ENCODE peak calls at places on chromosomes 6 and 20, in four cellular contexts. One of them, this sample, is unnamed.

GRCh38 chr20:63175031-63175895 is 40.7 kb downstream of the YTHDF1 start:
- DNase-seq in HepG2: no peak
- DNase-seq in HCT116: no peak
- DNase-seq in H1: no peak
- DNase-seq in this sample: no peak

GRCh38 chr6:81130969-81131368 is 621.5 kb downstream of the TENT5A start:
- DNase-seq in HepG2: no peak
- DNase-seq in HCT116: no peak
- DNase-seq in H1: no peak
- DNase-seq in this sample: no peak

GRCh38 chr6:41051873-41052272 is 1.1 kb upstream of the APOBEC2 start:
- DNase-seq in HepG2: no peak
- DNase-seq in HCT116: no peak
- DNase-seq in H1: no peak
- DNase-seq in this sample: no peak

GRCh38 chr6:143408151-143408786 is 42.2 kb downstream of the ADAT2 start:
- DNase-seq in HepG2: no peak
- DNase-seq in HCT116: no peak
- DNase-seq in H1: no peak
- DNase-seq in this sample: no peak

GRCh38 chr6:94501546-94501945 is 1075.8 kb upstream of the MANEA start:
- DNase-seq in HepG2: peak
- DNase-seq in HCT116: no peak
- DNase-seq in H1: no peak
- DNase-seq in this sample: no peak

GRCh38 chr6:45026003-45026516 is 302.1 kb upstream of the RUNX2 start:
- DNase-seq in HepG2: peak
- DNase-seq in HCT116: no peak
- DNase-seq in H1: no peak
- DNase-seq in this sample: no peak

GRCh38 chr6:25337004-25337403 is 57.8 kb downstream of the CARMIL1 start:
- DNase-seq in HepG2: no peak
- DNase-seq in HCT116: no peak
- DNase-seq in H1: no peak
- DNase-seq in this sample: no peak

GRCh38 chr6:148846778-148847761 is 100.2 kb downstream of the UST start:
- DNase-seq in HepG2: no peak
- DNase-seq in HCT116: no peak
- DNase-seq in H1: no peak
- DNase-seq in this sample: no peak

GRCh38 chr20:40816039-40816352 is 127.0 kb upstream of the MAFB start:
- DNase-seq in HepG2: no peak
- DNase-seq in HCT116: no peak
- DNase-seq in H1: no peak
- DNase-seq in this sample: no peak

GRCh38 chr20:35598899-35599775 is 16.5 kb upstream of the SPAG4 start:
- DNase-seq in HepG2: no peak
- DNase-seq in HCT116: no peak
- DNase-seq in H1: no peak
- DNase-seq in this sample: no peak

GRCh38 chr6:6701864-6702263 is 113.3 kb downstream of the LY86 start:
- DNase-seq in HepG2: no peak
- DNase-seq in HCT116: no peak
- DNase-seq in H1: no peak
- DNase-seq in this sample: no peak

GRCh38 chr6:90123796-90124195 is 172.8 kb downstream of the BACH2 start:
- DNase-seq in HepG2: no peak
- DNase-seq in HCT116: no peak
- DNase-seq in H1: no peak
- DNase-seq in this sample: no peak

GRCh38 chr20:2248837-2249236 is 47.0 kb upstream of the TGM3 start:
- DNase-seq in HepG2: no peak
- DNase-seq in HCT116: no peak
- DNase-seq in H1: no peak
- DNase-seq in this sample: no peak

GRCh38 chr6:133609404-133610270 is 279.3 kb upstream of the TCF21 start:
- DNase-seq in HepG2: peak
- DNase-seq in HCT116: peak
- DNase-seq in H1: no peak
- DNase-seq in this sample: no peak

GRCh38 chr20:53950031-53950430 is 120.4 kb downstream of the BCAS1 start:
- DNase-seq in HepG2: no peak
- DNase-seq in HCT116: no peak
- DNase-seq in H1: peak
- DNase-seq in this sample: no peak

GRCh38 chr6:106547961-106548453 is 81.3 kb downstream of the RTN4IP1 start:
- DNase-seq in HepG2: peak
- DNase-seq in HCT116: no peak
- DNase-seq in H1: no peak
- DNase-seq in this sample: no peak

GRCh38 chr20:46647469-46647868 is 3.8 kb downstream of the SLC13A3 start:
- DNase-seq in HepG2: no peak
- DNase-seq in HCT116: no peak
- DNase-seq in H1: no peak
- DNase-seq in this sample: no peak

GRCh38 chr20:32521780-32522524 is 63.2 kb downstream of the NOL4L start:
- DNase-seq in HepG2: peak
- DNase-seq in HCT116: peak
- DNase-seq in H1: peak
- DNase-seq in this sample: peak

GRCh38 chr20:61535536-61535935 is 283.5 kb downstream of the CDH4 start:
- DNase-seq in HepG2: no peak
- DNase-seq in HCT116: no peak
- DNase-seq in H1: no peak
- DNase-seq in this sample: no peak

GRCh38 chr6:13286185-13286584 is 42.2 kb downstream of the TBC1D7 start:
- DNase-seq in HepG2: no peak
- DNase-seq in HCT116: no peak
- DNase-seq in H1: no peak
- DNase-seq in this sample: no peak

GRCh38 chr20:41142914-41143313 is 5.6 kb downstream of the PLCG1 start:
- DNase-seq in HepG2: no peak
- DNase-seq in HCT116: no peak
- DNase-seq in H1: no peak
- DNase-seq in this sample: no peak

GRCh38 chr6:88013015-88013414 is 34.6 kb upstream of the SPACA1 start:
- DNase-seq in HepG2: no peak
- DNase-seq in HCT116: no peak
- DNase-seq in H1: no peak
- DNase-seq in this sample: no peak

GRCh38 chr6:83055366-83055964 is 10.2 kb downstream of the UBE3D start:
- DNase-seq in HepG2: peak
- DNase-seq in HCT116: peak
- DNase-seq in H1: peak
- DNase-seq in this sample: peak
- TF ChIP-seq JUND in HepG2: no peak
- TF ChIP-seq JUND in HCT116: no peak
- TF ChIP-seq JUND in H1: no peak
- TF ChIP-seq JUND in this sample: no peak

GRCh38 chr20:48729538-48729937 is 98.3 kb downstream of the PREX1 start:
- DNase-seq in HepG2: no peak
- DNase-seq in HCT116: no peak
- DNase-seq in H1: no peak
- DNase-seq in this sample: no peak

GRCh38 chr20:48730977-48731376 is 96.8 kb downstream of the PREX1 start:
- DNase-seq in HepG2: no peak
- DNase-seq in HCT116: no peak
- DNase-seq in H1: no peak
- DNase-seq in this sample: no peak

GRCh38 chr20:48727226-48727625 is 100.6 kb downstream of the PREX1 start:
- DNase-seq in HepG2: no peak
- DNase-seq in HCT116: no peak
- DNase-seq in H1: no peak
- DNase-seq in this sample: no peak

GRCh38 chr20:48725589-48725991 is 102.2 kb downstream of the PREX1 start:
- DNase-seq in HepG2: no peak
- DNase-seq in HCT116: peak
- DNase-seq in H1: no peak
- DNase-seq in this sample: peak

DNA sequence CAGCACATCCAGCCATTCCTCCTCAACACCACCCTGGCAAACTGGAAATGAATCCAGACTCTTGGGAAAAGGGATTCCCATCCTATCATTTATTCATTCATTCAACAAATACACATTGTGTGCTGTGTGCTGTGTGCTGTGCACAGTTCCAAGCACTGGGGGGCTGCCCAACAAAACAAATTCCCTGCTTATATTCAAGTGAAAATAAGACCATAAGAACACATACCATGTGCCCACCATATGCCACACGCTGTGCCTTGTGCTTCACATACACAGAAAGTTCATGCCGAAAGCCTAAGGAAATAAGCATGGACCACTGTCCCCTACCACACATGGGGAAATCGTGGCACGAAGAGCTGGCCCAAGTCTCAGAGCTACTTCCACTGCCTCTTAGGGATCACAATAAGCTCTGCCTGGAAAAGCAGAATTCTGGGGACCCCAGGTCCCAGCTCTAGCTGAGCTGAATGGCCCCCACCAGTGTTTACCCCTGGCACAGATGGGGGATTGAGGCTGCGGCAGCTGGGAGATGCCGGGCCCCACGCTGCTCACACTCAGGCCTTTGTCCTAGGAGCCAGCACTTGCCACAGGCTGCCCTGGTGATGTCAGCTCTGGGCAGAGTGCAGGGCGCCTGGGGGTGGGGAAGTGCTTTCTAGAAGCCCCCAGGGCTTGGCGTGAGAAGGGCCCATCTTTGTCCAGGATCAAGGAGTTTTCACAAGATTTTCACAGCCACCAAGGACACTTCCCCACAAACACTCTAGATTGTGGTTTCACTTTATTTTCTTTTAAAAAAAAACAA is 99.6 kb downstream of the PREX1 start:
- DNase-seq in HepG2: no peak
- DNase-seq in HCT116: no peak
- DNase-seq in H1: no peak
- DNase-seq in this sample: no peak
- TF ChIP-seq JUND in HepG2: no peak
- TF ChIP-seq JUND in HCT116: no peak
- TF ChIP-seq JUND in H1: no peak
- TF ChIP-seq JUND in this sample: no peak

GRCh38 chr6:2191390-2191740 is 54.0 kb downstream of the GMDS start:
- DNase-seq in HepG2: no peak
- DNase-seq in HCT116: no peak
- DNase-seq in H1: no peak
- DNase-seq in this sample: no peak
- TF ChIP-seq JUND in HepG2: no peak
- TF ChIP-seq JUND in HCT116: no peak
- TF ChIP-seq JUND in H1: no peak
- TF ChIP-seq JUND in this sample: no peak

DNA sequence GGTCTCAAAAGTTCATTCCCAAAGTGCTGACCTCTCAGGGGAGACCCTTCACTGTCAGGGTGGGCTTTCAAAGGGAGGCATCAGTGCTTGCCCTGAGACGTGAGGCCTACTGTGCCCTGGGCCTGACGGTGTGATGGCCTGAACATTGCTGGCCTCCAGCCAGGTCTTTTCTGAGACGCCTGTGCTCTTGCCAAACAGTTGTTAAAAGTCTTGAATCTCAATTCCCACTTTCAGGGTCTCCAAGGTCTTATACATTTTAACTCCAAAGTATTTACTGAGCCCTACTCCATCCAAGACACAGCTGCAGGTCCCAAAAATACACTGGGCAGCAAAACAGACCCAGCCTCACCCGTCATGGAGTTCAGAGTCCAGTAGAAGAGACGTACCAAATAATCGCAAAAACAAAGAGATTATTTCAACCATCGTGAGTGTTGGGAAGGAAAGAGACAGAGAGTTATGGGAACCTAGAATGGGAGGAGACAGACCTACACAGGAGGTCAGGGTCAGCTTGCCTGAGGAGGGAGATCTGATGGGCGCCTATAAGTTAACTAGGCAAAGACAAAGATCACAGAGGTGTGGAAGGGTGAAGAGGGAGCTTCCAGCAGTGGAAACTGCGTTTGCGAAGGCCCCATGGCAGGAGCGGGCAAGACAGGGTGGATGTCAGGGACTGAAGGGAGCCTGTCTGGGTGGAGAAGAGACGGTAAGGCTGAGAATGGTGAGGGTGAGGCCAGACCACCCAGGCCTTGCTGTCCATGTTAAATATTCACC is 446.3 kb downstream of the PREX1 start:
- DNase-seq in HepG2: peak
- DNase-seq in HCT116: no peak
- DNase-seq in H1: no peak
- DNase-seq in this sample: no peak
- TF ChIP-seq JUND in HepG2: no peak
- TF ChIP-seq JUND in HCT116: no peak
- TF ChIP-seq JUND in H1: no peak
- TF ChIP-seq JUND in this sample: no peak

DNA sequence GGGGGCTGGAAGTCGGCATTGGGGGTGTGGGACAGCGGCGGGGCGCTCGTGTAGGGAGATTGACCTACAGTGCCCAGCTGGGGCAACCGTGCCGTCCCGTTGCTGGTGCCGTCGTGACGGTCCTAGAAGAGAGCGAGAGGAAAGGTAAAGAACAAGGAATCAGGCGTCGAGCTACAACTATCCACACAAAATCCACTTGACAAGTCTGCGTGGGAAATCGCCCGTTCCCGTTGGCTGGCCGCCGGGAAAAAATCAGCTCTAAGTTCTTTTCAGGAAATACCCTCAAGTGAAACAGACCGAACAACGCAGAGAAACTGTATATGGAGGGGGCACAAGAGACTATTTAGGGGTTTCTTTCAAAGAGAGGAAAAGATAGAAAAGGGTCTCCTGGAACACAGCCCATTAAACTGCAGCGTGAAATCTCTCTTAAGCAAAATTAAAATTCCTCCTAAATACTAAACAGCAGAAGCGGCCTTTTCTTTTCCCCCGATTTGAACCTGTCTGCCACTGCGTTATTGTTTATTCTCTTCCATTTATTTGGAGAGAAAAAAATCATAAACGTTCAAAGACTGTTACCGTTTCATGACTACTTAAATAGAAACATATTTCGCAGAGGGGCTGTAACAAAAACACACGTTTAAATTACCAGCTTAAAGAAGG is 4.5 kb downstream of the TFAP2A start:
- DNase-seq in HepG2: no peak
- DNase-seq in HCT116: no peak
- DNase-seq in H1: no peak
- DNase-seq in this sample: no peak
- TF ChIP-seq JUND in HepG2: no peak
- TF ChIP-seq JUND in HCT116: no peak
- TF ChIP-seq JUND in H1: no peak
- TF ChIP-seq JUND in this sample: no peak

GRCh38 chr6:107957165-107957908 is 671 bp downstream of the SEC63 start:
- DNase-seq in HepG2: peak
- DNase-seq in HCT116: no peak
- DNase-seq in H1: peak
- DNase-seq in this sample: peak

GRCh38 chr6:107957909-107958688 is at the start of gene SEC63:
- DNase-seq in HepG2: peak
- DNase-seq in HCT116: peak
- DNase-seq in H1: peak
- DNase-seq in this sample: peak

GRCh38 chr6:107956586-107957164 is 1.3 kb downstream of the SEC63 start:
- DNase-seq in HepG2: no peak
- DNase-seq in HCT116: no peak
- DNase-seq in H1: no peak
- DNase-seq in this sample: no peak
- TF ChIP-seq JUND in HepG2: no peak
- TF ChIP-seq JUND in HCT116: no peak
- TF ChIP-seq JUND in H1: no peak
- TF ChIP-seq JUND in this sample: no peak